ENCODE peak calls at places on chromosome 13, in six cellular contexts. H, W, T, L, F and S are unnamed samples.

GRCh38 chr13:52378312-52378711 is 27.7 kb downstream of the THSD1 start:
- DNase-seq in T (no peak), W (no peak), H (no peak), F (no peak), L (no peak), S (no peak)

GRCh38 chr13:100658363-100658762 is 16.2 kb downstream of the TMTC4 start:
- DNase-seq in W (no peak), F (no peak), L (no peak), H (no peak), T (no peak), S (no peak)

GRCh38 chr13:73061478-73062275 is 2.9 kb downstream of the KLF5 start:
- DNase-seq in F (no peak), L (peak), W (no peak), H (no peak), T (no peak), S (no peak)

GRCh38 chr13:41916173-41916954 is 44.5 kb downstream of the VWA8 start:
- DNase-seq in W (no peak), F (peak), H (no peak), L (no peak), T (no peak), S (no peak)

GRCh38 chr13:113404366-113404722 is 40.4 kb upstream of the GRTP1 start:
- DNase-seq in L (no peak), T (no peak), F (no peak), H (no peak), W (no peak), S (no peak)

GRCh38 chr13:104295537-104295936 is 1229.3 kb upstream of the SLC10A2 start:
- DNase-seq in W (no peak), T (no peak), F (no peak), H (no peak), L (no peak), S (no peak)

GRCh38 chr13:98664924-98665637 is 87.4 kb downstream of the SLC15A1 start:
- DNase-seq in T (no peak), H (no peak), L (peak), W (no peak), F (no peak), S (no peak)

GRCh38 chr13:98405690-98406344 is 171.1 kb downstream of the STK24 start:
- DNase-seq in T (no peak), L (no peak), F (no peak), W (no peak), H (no peak), S (peak)

GRCh38 chr13:24672141-24673132 is 7.8 kb upstream of the ATP12A start:
- DNase-seq in F (no peak), L (no peak), W (no peak), T (no peak), H (no peak), S (no peak)

GRCh38 chr13:59677966-59678814 is 485.5 kb downstream of the DIAPH3 start:
- DNase-seq in L (peak), F (no peak), T (no peak), W (no peak), H (no peak), S (peak)

GRCh38 chr13:67803118-67803517 is 573.0 kb upstream of the PCDH9 start:
- DNase-seq in L (peak), T (no peak), F (no peak), H (no peak), W (no peak), S (no peak)

GRCh38 chr13:114045113-114045735 is 71.3 kb upstream of the C13orf46 start:
- DNase-seq in L (no peak), T (no peak), H (no peak), F (no peak), W (no peak), S (no peak)

GRCh38 chr13:60881507-60881906 is 484.5 kb downstream of the TDRD3 start:
- DNase-seq in H (no peak), W (no peak), T (no peak), F (no peak), L (no peak), S (no peak)